ENCODE peak calls at places on chromosome X, in five cellular contexts. Q is uterus, I is ovary, L is erythroblast, B is spleen. J is an unnamed sample.

GRCh38 chrX:132634521-132634920 is 145.7 kb upstream of the MBNL3 start:
- DNase-seq in Q (no peak), B (no peak), L (no peak), I (no peak), J (no peak)

GRCh38 chrX:50978920-50979660 is 68.6 kb downstream of the BMP15 start:
- DNase-seq in B (no peak), Q (no peak), L (no peak), I (no peak), J (no peak)

GRCh38 chrX:139052461-139052860 is 340.9 kb upstream of the FGF13 start:
- DNase-seq in L (no peak), B (no peak), I (no peak), Q (no peak), J (no peak)

GRCh38 chrX:45850197-45850774 is 649.6 kb upstream of the DIPK2B start:
- DNase-seq in L (no peak), I (peak), B (no peak), Q (peak), J (peak)

GRCh38 chrX:21586001-21586400 is 72.1 kb downstream of the KLHL34 start:
- DNase-seq in L (no peak), Q (no peak), B (no peak), I (no peak), J (no peak)

GRCh38 chrX:56219702-56220101 is 12.5 kb upstream of the KLF8 start:
- DNase-seq in B (no peak), L (no peak), I (no peak), Q (no peak), J (peak)

GRCh38 chrX:71533850-71534515 is 1.1 kb downstream of the OGT start:
- DNase-seq in Q (peak), L (peak), B (peak), I (peak), J (peak)

GRCh38 chrX:143664302-143664701 is 28.4 kb upstream of the SLITRK4 start:
- DNase-seq in B (no peak), L (no peak), Q (no peak), I (no peak), J (peak)

GRCh38 chrX:20265221-20265725 is 1.4 kb downstream of the RPS6KA3 start:
- DNase-seq in L (peak), Q (peak), I (peak), B (peak), J (peak)

GRCh38 chrX:151790421-151791160 is 56.0 kb downstream of the CNGA2 start:
- DNase-seq in I (no peak), B (no peak), L (no peak), Q (no peak), J (no peak)

GRCh38 chrX:154750301-154751120 is at the start of gene GAB3:
- DNase-seq in L (peak), Q (no peak), B (peak), I (no peak), J (peak)

GRCh38 chrX:34893741-34894140 is 48.9 kb upstream of the FAM47B start:
- DNase-seq in Q (no peak), B (no peak), L (no peak), I (no peak), J (peak)

GRCh38 chrX:122055979-122056715 is 1008.7 kb downstream of the GLUD2 start:
- DNase-seq in Q (no peak), L (no peak), I (no peak), B (no peak), J (no peak)

GRCh38 chrX:134144231-134144630 is 92.8 kb upstream of the CCDC160 start:
- DNase-seq in Q (no peak), B (no peak), I (no peak), L (peak), J (peak)

GRCh38 chrX:39756086-39756883 is 341.5 kb downstream of the BCOR start:
- DNase-seq in I (no peak), B (no peak), L (no peak), Q (no peak), J (no peak)

GRCh38 chrX:66021407-66021757 is 18.5 kb downstream of the VSIG4 start:
- DNase-seq in I (no peak), L (no peak), Q (no peak), B (no peak), J (peak)

GRCh38 chrX:150038977-150039599 is 100.8 kb upstream of the EOLA2 start:
- DNase-seq in Q (no peak), L (no peak), B (no peak), I (no peak), J (no peak)

GRCh38 chrX:18983711-18984380 is at the start of gene PHKA2:
- DNase-seq in L (no peak), I (no peak), Q (peak), B (no peak), J (no peak)

GRCh38 chrX:71118032-71118984 is at the start of gene MED12:
- DNase-seq in L (peak), I (peak), B (peak), Q (peak), J (peak)

GRCh38 chrX:80812176-80812575 is 2.5 kb upstream of the BRWD3 start:
- DNase-seq in B (peak), L (peak), I (no peak), Q (no peak), J (peak)

GRCh38 chrX:154516655-154517100 is 646 bp upstream of the FAM3A start:
- DNase-seq in Q (peak), I (peak), L (peak), B (no peak), J (peak)

GRCh38 chrX:46184749-46185148 is 360.5 kb downstream of the ZNF674 start:
- DNase-seq in B (no peak), I (no peak), Q (no peak), L (no peak), J (peak)

GRCh38 chrX:154396948-154397887 is 959 bp upstream of the RPL10 start:
- DNase-seq in I (peak), B (peak), L (peak), Q (peak), J (peak)

GRCh38 chrX:19682712-19683331 is 167.5 kb upstream of the MAP3K15 start:
- DNase-seq in I (peak), B (peak), L (peak), Q (peak), J (peak)

GRCh38 chrX:70219938-70220764 is 14.3 kb upstream of the AWAT1 start:
- DNase-seq in Q (no peak), L (peak), B (no peak), I (peak), J (no peak)

GRCh38 chrX:15594371-15594770 is 6.4 kb downstream of the ACE2 start:
- DNase-seq in L (peak), Q (no peak), I (no peak), B (no peak), J (no peak)

GRCh38 chrX:38335382-38335781 is 8.1 kb upstream of the RPGR start:
- DNase-seq in I (no peak), Q (no peak), L (no peak), B (no peak), J (no peak)

GRCh38 chrX:13463608-13464007 is 105.8 kb upstream of the EGFL6 start:
- DNase-seq in L (no peak), Q (peak), I (no peak), B (no peak), J (peak)

GRCh38 chrX:9948406-9948805 is 18.8 kb upstream of the CLDN34 start:
- DNase-seq in I (no peak), Q (no peak), B (no peak), L (no peak), J (no peak)

GRCh38 chrX:41512394-41512793 is 65.3 kb downstream of the NYX start:
- DNase-seq in B (no peak), Q (no peak), I (no peak), L (no peak), J (no peak)

GRCh38 chrX:19179389-19179788 is 57.1 kb upstream of the ADGRG2 start:
- DNase-seq in Q (no peak), B (no peak), L (no peak), I (no peak), J (no peak)

GRCh38 chrX:57741107-57741506 is 61.0 kb upstream of the NLRP2B start:
- DNase-seq in L (no peak), I (no peak), Q (no peak), B (no peak), J (no peak)

GRCh38 chrX:41558531-41558930 is 111.4 kb downstream of the NYX start:
- DNase-seq in B (no peak), I (no peak), L (peak), Q (no peak), J (peak)

GRCh38 chrX:16204538-16204937 is 37.3 kb downstream of the MAGEB17 start:
- DNase-seq in Q (no peak), I (no peak), B (no peak), L (no peak), J (no peak)

GRCh38 chrX:53077207-53078197 is 4.7 kb upstream of the TSPYL2 start:
- DNase-seq in Q (no peak), L (no peak), I (peak), B (peak), J (peak)

GRCh38 chrX:32871636-32872035 is 339.7 kb downstream of the DMD start:
- DNase-seq in B (no peak), L (no peak), I (no peak), Q (no peak), J (no peak)

DNA sequence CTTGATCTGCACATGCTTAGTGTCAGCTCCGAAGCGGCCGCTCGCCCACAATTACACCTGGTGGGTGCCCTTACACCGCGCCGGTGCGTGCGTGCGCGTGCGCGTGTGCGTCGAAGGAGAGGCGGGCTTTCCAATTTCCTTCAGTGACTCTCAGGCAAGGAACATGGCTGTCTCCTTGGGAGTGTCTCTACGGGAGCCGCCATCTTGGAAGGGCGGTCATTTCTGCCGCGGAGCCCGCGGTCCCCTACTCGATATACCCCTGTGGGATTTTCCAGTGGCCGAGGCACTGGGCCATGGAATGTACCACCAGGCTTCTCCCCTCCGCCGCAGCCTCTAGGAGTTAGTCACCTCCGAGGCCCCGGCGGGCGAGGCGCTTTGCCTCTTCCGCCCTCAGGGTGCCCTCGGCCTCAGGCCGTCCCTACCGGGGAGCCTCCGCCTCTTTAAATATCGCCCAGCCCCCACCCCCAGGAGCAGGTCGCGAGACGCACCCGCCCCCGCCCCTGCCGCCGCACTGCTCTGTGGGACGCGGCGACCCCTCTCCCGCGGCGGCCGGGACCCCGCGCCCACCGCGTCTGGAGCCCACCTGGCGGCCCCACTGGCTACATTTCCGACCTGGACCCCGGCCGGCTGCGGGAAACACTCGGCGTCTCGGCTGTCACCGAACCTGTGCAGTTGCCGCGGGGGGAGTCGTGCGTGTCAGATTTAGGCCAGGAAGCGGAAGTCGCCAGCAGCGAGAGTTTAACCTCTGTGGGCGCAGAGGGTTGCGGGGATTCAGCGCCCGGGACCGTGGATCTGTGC is at the start of gene ZNF41:
- DNase-seq in B (peak), Q (peak), L (peak), I (peak), J (peak)
- TF ChIP-seq POLR2A in B (no peak), Q (peak), L (peak), I (no peak), J (peak)

GRCh38 chrX:49190783-49191032 is 4.5 kb upstream of the PRICKLE3 start:
- DNase-seq in B (no peak), L (no peak), I (peak), Q (no peak), J (no peak)
- TF ChIP-seq POLR2A in B (no peak), L (no peak), I (peak), Q (peak), J (peak)

GRCh38 chrX:120486786-120487185 is 17.7 kb upstream of the LAMP2 start:
- DNase-seq in B (no peak), L (no peak), Q (no peak), I (no peak), J (peak)

DNA sequence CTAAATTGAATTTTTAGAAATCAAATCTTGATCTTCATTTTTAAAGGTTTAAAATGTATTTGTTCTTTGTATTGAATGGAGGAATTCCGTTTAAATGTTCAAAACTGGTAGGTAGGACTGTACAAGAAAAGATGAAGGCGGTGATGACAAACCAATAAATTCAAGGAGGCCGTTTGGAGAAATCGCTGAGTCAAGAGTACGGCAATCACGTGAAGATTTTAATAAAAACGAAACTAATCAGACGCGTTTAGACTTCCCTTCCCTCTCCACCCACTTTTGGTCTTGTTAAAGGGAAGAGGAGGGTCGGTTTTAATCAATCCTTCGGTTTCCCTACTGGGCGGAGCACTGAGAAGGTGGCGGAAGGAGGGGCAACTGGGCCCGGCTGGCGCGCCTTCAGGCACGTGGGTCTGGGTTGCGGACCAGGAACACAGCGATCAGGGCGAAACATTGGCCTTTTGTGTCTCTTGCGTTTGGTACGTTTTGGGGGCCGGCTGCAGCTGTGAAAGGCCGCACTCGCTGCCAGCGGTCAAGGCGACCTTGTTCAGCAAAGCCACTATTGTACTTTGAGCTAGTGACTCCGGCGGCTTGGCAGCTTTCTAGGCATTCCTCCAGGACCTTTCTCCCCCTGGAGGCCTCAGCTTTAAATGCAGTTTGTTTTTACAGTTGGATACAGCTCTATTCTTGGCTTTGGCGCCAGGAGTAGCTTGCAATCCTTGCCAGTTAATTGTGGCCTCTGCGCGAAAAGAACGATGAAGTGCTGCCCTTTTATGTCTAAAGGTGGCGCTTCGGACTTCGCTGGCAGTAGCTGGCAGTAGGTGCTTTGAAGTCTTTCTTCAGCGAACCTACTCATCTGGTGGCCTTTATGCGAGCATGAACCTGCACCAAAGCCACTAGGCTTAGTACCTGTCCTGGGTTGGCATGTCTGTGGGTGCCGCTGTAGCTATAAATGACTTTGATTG is 16.7 kb upstream of the LAMP2 start:
- DNase-seq in I (peak), L (peak), B (peak), Q (peak), J (peak)
- TF ChIP-seq POLR2A in I (peak), L (peak), B (no peak), Q (no peak), J (no peak)

GRCh38 chrX:129650821-129651510 is 3.8 kb downstream of the APLN start:
- DNase-seq in L (no peak), B (no peak), Q (no peak), I (no peak), J (no peak)
- TF ChIP-seq POLR2A in L (no peak), B (no peak), Q (no peak), I (no peak), J (no peak)

GRCh38 chrX:49197543-49198087 is 2.4 kb downstream of the SYP start:
- DNase-seq in B (no peak), L (no peak), I (no peak), Q (no peak), J (no peak)

GRCh38 chrX:49202022-49202421 is 2.0 kb upstream of the SYP start:
- DNase-seq in B (no peak), Q (no peak), I (no peak), L (no peak), J (no peak)

GRCh38 chrX:49199315-49199595 is 738 bp downstream of the SYP start:
- DNase-seq in Q (no peak), I (no peak), B (no peak), L (no peak), J (no peak)

GRCh38 chrX:49198540-49199314 is 1.3 kb downstream of the SYP start:
- DNase-seq in L (no peak), Q (no peak), B (no peak), I (no peak), J (no peak)

GRCh38 chrX:49199906-49200771 is at the start of gene SYP:
- DNase-seq in Q (peak), L (peak), I (peak), B (peak), J (peak)
- TF ChIP-seq POLR2A in Q (no peak), L (peak), I (peak), B (peak), J (peak)

GRCh38 chrX:68917799-68918198 is 89.0 kb downstream of the EFNB1 start:
- DNase-seq in I (no peak), Q (no peak), L (peak), B (no peak), J (no peak)
- TF ChIP-seq POLR2A in I (no peak), Q (no peak), L (no peak), B (no peak), J (no peak)

DNA sequence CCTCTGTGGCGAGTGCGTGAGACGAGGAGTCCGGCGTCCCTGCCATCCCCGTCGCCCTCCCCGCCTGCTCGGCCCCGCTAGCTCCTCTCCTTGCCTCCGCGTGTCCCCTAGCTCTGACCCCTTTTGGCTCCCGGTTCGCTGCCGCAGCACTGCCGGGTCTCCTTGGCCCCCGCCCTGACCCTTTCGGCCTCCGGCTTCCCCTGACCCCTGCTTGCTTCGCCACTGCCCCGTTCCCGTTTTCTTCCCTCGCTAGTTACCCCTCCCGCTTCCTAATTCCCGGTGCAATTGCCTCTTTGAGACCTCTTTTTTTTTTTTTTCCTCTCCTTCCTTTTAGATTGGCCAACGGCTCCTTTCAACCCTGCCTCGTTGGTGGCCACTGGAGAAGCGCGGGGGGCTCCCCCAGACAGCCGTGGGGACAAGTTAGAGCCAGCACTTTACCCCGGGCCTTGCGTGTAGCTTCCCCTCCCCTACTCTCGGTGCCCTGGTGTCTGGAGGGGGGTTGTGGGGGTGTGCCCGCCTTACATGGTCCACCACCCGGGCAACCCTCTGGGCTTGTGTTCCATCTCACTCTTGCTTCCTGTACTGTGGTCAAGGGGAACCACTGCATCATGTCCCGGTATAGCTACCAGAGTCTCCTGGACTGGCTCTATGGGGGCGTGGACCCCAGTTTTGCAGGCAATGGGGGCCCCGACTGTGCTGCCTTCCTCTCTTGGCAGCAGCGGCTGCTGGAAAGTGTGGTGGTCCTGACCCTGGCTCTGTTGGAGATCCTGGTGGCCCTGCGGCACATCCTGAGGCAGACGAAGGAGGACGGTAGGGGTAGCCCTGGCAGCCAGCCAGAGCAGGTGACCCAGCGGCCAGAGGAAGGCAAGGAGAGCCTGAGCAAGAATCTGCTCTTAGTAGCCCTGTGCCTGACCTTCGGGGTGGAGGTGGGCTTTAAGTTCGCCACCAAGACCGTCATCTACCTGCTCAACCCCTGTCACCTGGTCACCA is 548 bp downstream of the TMEM164 start:
- DNase-seq in Q (peak), I (peak), L (peak), B (peak), J (peak)
- TF ChIP-seq POLR2A in Q (no peak), I (no peak), L (no peak), B (no peak), J (no peak)

GRCh38 chrX:48694776-48695523 is 1.6 kb upstream of the SUV39H1 start:
- DNase-seq in Q (no peak), I (no peak), L (no peak), B (peak), J (no peak)

GRCh38 chrX:48695925-48696300 is 621 bp upstream of the SUV39H1 start:
- DNase-seq in L (no peak), B (no peak), Q (no peak), I (no peak), J (no peak)

GRCh38 chrX:48697182-48697727 is 721 bp downstream of the SUV39H1 start:
- DNase-seq in B (peak), I (no peak), L (no peak), Q (no peak), J (peak)

GRCh38 chrX:48695524-48695875 is 1.0 kb upstream of the SUV39H1 start:
- DNase-seq in B (peak), Q (no peak), I (no peak), L (no peak), J (no peak)

GRCh38 chrX:48696301-48697181 is at the start of gene SUV39H1:
- DNase-seq in I (peak), Q (peak), B (peak), L (peak), J (peak)
- TF ChIP-seq POLR2A in I (peak), Q (peak), B (peak), L (peak), J (peak)

GRCh38 chrX:2500681-2501151 is at the start of the genes DHRSX and ZBED1:
- DNase-seq in B (peak), Q (no peak), I (peak), L (no peak), J (peak)
- TF ChIP-seq POLR2A in B (no peak), Q (no peak), I (no peak), L (no peak), J (peak)

GRCh38 chrX:11757397-11757728 is 674 bp upstream of the MSL3 start:
- DNase-seq in Q (peak), B (no peak), I (no peak), L (no peak), J (no peak)

GRCh38 chrX:11759172-11759460 is 1.1 kb downstream of the MSL3 start:
- DNase-seq in L (no peak), B (peak), Q (no peak), I (peak), J (no peak)

GRCh38 chrX:11759461-11760311 is 1.6 kb downstream of the MSL3 start:
- DNase-seq in I (peak), Q (peak), L (peak), B (no peak), J (peak)

GRCh38 chrX:11757729-11758399 is at the start of gene MSL3:
- DNase-seq in Q (no peak), B (peak), L (peak), I (peak), J (peak)

GRCh38 chrX:11758400-11759171 is 549 bp downstream of the MSL3 start:
- DNase-seq in Q (peak), L (peak), B (peak), I (peak), J (peak)
- TF ChIP-seq POLR2A in Q (no peak), L (no peak), B (no peak), I (peak), J (no peak)

J was measured in NB4.